ENCODE peak calls at places on chromosomes 16 and 17, in five cellular contexts. P, U, H, L and M are unnamed samples.

GRCh38 chr17:27782791-27783206 is 17.5 kb downstream of the NOS2 start:
- DNase-seq in P (peak), U (no peak), H (no peak), L (peak), M (no peak)

GRCh38 chr17:27264068-27264812 is 29.7 kb upstream of the WSB1 start:
- DNase-seq in P (no peak), U (no peak), H (no peak), L (no peak), M (no peak)

GRCh38 chr16:69890114-69890890 is 60.8 kb upstream of the CLEC18A start:
- DNase-seq in P (peak), U (peak), H (peak), L (no peak), M (no peak)

GRCh38 chr16:84746231-84746630 is 46.4 kb downstream of the USP10 start:
- DNase-seq in P (no peak), U (no peak), H (no peak), L (no peak), M (no peak)

GRCh38 chr17:57783338-57783742 is 38.2 kb upstream of the CCDC182 start:
- DNase-seq in P (peak), U (peak), H (peak), L (peak), M (peak)

GRCh38 chr16:87390641-87391323 is 1.4 kb upstream of the MAP1LC3B start:
- DNase-seq in P (no peak), U (no peak), H (no peak), L (no peak), M (no peak)

GRCh38 chr17:3985800-3986199 is 21.6 kb upstream of the ATP2A3 start:
- DNase-seq in P (no peak), U (no peak), H (peak), L (no peak), M (no peak)

GRCh38 chr17:49567871-49568694 is 7.6 kb upstream of the NXPH3 start:
- DNase-seq in P (no peak), U (peak), H (peak), L (peak), M (peak)

GRCh38 chr17:8162232-8162996 is at the start of gene VAMP2:
- DNase-seq in P (peak), U (peak), H (peak), L (peak), M (peak)

GRCh38 chr16:70708381-70709253 is 22.8 kb upstream of the MTSS2 start:
- DNase-seq in P (no peak), U (no peak), H (no peak), L (no peak), M (no peak)

GRCh38 chr16:57627184-57627871 is 1.1 kb upstream of the ADGRG1 start:
- DNase-seq in P (no peak), U (no peak), H (no peak), L (no peak), M (no peak)

GRCh38 chr17:49200423-49201083 is 9.8 kb downstream of the GNGT2 start:
- DNase-seq in P (no peak), U (no peak), H (no peak), L (no peak), M (no peak)

GRCh38 chr17:60161598-60162330 is 12.0 kb downstream of the CA4 start:
- DNase-seq in P (no peak), U (no peak), H (no peak), L (no peak), M (no peak)

GRCh38 chr17:12680407-12680897 is 14.8 kb downstream of the MYOCD start:
- DNase-seq in P (peak), U (no peak), H (no peak), L (no peak), M (no peak)

GRCh38 chr16:22284637-22285515 is 12.3 kb upstream of the POLR3E start:
- DNase-seq in P (no peak), U (no peak), H (no peak), L (no peak), M (no peak)

GRCh38 chr17:3952186-3952585 is 12.1 kb downstream of the ATP2A3 start:
- DNase-seq in P (no peak), U (no peak), H (no peak), L (no peak), M (no peak)

GRCh38 chr16:48383204-48383876 is 1.9 kb downstream of the SIAH1 start:
- DNase-seq in P (no peak), U (no peak), H (no peak), L (no peak), M (no peak)

GRCh38 chr17:65850486-65850885 is 289.0 kb upstream of the AXIN2 start:
- DNase-seq in P (no peak), U (no peak), H (no peak), L (no peak), M (no peak)

GRCh38 chr16:18983565-18984424 is at the start of gene TMC7:
- DNase-seq in P (peak), U (peak), H (peak), L (peak), M (no peak)

GRCh38 chr16:30767767-30768465 is 5.8 kb downstream of the RNF40 start:
- DNase-seq in P (no peak), U (no peak), H (no peak), L (no peak), M (no peak)

GRCh38 chr17:50892101-50892776 is 26.1 kb upstream of the TOB1 start:
- DNase-seq in P (no peak), U (no peak), H (no peak), L (no peak), M (no peak)

GRCh38 chr17:2233441-2233947 is 70.1 kb downstream of the SMG6 start:
- DNase-seq in P (no peak), U (no peak), H (no peak), L (no peak), M (no peak)

GRCh38 chr17:33055171-33055611 is 63.5 kb downstream of the SPACA3 start:
- DNase-seq in P (no peak), U (no peak), H (no peak), L (no peak), M (no peak)

GRCh38 chr16:60776311-60776710 is 1259.9 kb downstream of the CDH8 start:
- DNase-seq in P (no peak), U (no peak), H (no peak), L (no peak), M (no peak)

GRCh38 chr17:6701719-6702118 is 11.4 kb downstream of the SLC13A5 start:
- DNase-seq in P (no peak), U (no peak), H (no peak), L (peak), M (no peak)

GRCh38 chr16:88783391-88784073 is 1.5 kb downstream of the PIEZO1 start:
- DNase-seq in P (no peak), U (no peak), H (no peak), L (peak), M (no peak)

GRCh38 chr16:85911531-85911930 is 12.6 kb downstream of the IRF8 start:
- DNase-seq in P (no peak), U (no peak), H (no peak), L (no peak), M (no peak)

GRCh38 chr16:2160915-2161551 is 5.5 kb downstream of the TRAF7 start:
- DNase-seq in P (peak), U (no peak), H (no peak), L (no peak), M (no peak)

GRCh38 chr16:79316004-79316458 is 284.5 kb downstream of the MAF start:
- DNase-seq in P (no peak), U (no peak), H (no peak), L (no peak), M (no peak)

GRCh38 chr17:2089021-2089422 is 34.1 kb downstream of the HIC1 start:
- DNase-seq in P (no peak), U (no peak), H (no peak), L (no peak), M (no peak)

GRCh38 chr16:2689968-2690830 is 7.9 kb downstream of the KCTD5 start:
- DNase-seq in P (no peak), U (no peak), H (no peak), L (no peak), M (no peak)

GRCh38 chr17:37743612-37743874 is 1.3 kb downstream of the HNF1B start:
- DNase-seq in P (no peak), U (no peak), H (no peak), L (no peak), M (no peak)

GRCh38 chr17:44826123-44826790 is 3.8 kb downstream of the GJC1 start:
- DNase-seq in P (no peak), U (no peak), H (no peak), L (no peak), M (no peak)

GRCh38 chr16:90057738-90058173 is 19.4 kb downstream of the PRDM7 start:
- DNase-seq in P (no peak), U (no peak), H (no peak), L (no peak), M (no peak)

GRCh38 chr17:4270746-4271145 is 7.0 kb upstream of the ANKFY1 start:
- DNase-seq in P (no peak), U (no peak), H (no peak), L (peak), M (no peak)